ENCODE peak calls at places on chromosomes 5 and 9, in five cellular contexts. One of them, this sample, is unnamed.

GRCh38 chr9:34072410-34072809 is 23.7 kb upstream of the UBAP2 start:
- DNase-seq in GM23248: no peak
- DNase-seq in cardiac muscle cell: no peak
- DNase-seq in neuronal stem cell: no peak
- DNase-seq in cardiac fibroblast: no peak
- DNase-seq in this sample: no peak

GRCh38 chr5:73189816-73190451 is 16.9 kb downstream of the TMEM174 start:
- DNase-seq in GM23248: peak
- DNase-seq in cardiac muscle cell: no peak
- DNase-seq in neuronal stem cell: no peak
- DNase-seq in cardiac fibroblast: peak
- DNase-seq in this sample: peak

GRCh38 chr5:172417983-172418630 is 36.2 kb downstream of the SH3PXD2B start:
- DNase-seq in GM23248: peak
- DNase-seq in cardiac muscle cell: no peak
- DNase-seq in neuronal stem cell: no peak
- DNase-seq in cardiac fibroblast: peak
- DNase-seq in this sample: peak

GRCh38 chr5:119275873-119276214 is 80.0 kb upstream of the TNFAIP8 start:
- DNase-seq in GM23248: no peak
- DNase-seq in cardiac muscle cell: no peak
- DNase-seq in neuronal stem cell: no peak
- DNase-seq in cardiac fibroblast: no peak
- DNase-seq in this sample: no peak

GRCh38 chr9:137174722-137175293 is 3.0 kb upstream of the TMEM210 start:
- DNase-seq in GM23248: no peak
- DNase-seq in cardiac muscle cell: no peak
- DNase-seq in neuronal stem cell: no peak
- DNase-seq in cardiac fibroblast: no peak
- DNase-seq in this sample: no peak

GRCh38 chr5:170077526-170077925 is 28.2 kb upstream of the FOXI1 start:
- DNase-seq in GM23248: no peak
- DNase-seq in cardiac muscle cell: no peak
- DNase-seq in neuronal stem cell: no peak
- DNase-seq in cardiac fibroblast: no peak
- DNase-seq in this sample: no peak

GRCh38 chr5:150298701-150299451 is 3.8 kb downstream of the ARSI start:
- DNase-seq in GM23248: peak
- DNase-seq in cardiac muscle cell: no peak
- DNase-seq in neuronal stem cell: no peak
- DNase-seq in cardiac fibroblast: peak
- DNase-seq in this sample: no peak

GRCh38 chr5:132383261-132383660 is 13.8 kb downstream of the SLC22A5 start:
- DNase-seq in GM23248: no peak
- DNase-seq in cardiac muscle cell: no peak
- DNase-seq in neuronal stem cell: no peak
- DNase-seq in cardiac fibroblast: no peak
- DNase-seq in this sample: no peak

GRCh38 chr5:96936431-96937221 is 746 bp downstream of the LNPEP start:
- DNase-seq in GM23248: peak
- DNase-seq in cardiac muscle cell: peak
- DNase-seq in neuronal stem cell: peak
- DNase-seq in cardiac fibroblast: no peak
- DNase-seq in this sample: peak

GRCh38 chr5:177475563-177476427 is 2.4 kb upstream of the DBN1 start:
- DNase-seq in GM23248: peak
- DNase-seq in cardiac muscle cell: no peak
- DNase-seq in neuronal stem cell: no peak
- DNase-seq in cardiac fibroblast: no peak
- DNase-seq in this sample: no peak

GRCh38 chr5:160565376-160565775 is 143.7 kb downstream of the PTTG1 start:
- DNase-seq in GM23248: no peak
- DNase-seq in cardiac muscle cell: no peak
- DNase-seq in neuronal stem cell: no peak
- DNase-seq in cardiac fibroblast: no peak
- DNase-seq in this sample: no peak

GRCh38 chr9:109910616-109911568 is 130.9 kb downstream of the PALM2AKAP2 start:
- DNase-seq in GM23248: peak
- DNase-seq in cardiac muscle cell: peak
- DNase-seq in neuronal stem cell: no peak
- DNase-seq in cardiac fibroblast: peak
- DNase-seq in this sample: no peak

GRCh38 chr5:177382423-177383029 is 1.7 kb upstream of the SLC34A1 start:
- DNase-seq in GM23248: peak
- DNase-seq in cardiac muscle cell: peak
- DNase-seq in neuronal stem cell: no peak
- DNase-seq in cardiac fibroblast: peak
- DNase-seq in this sample: no peak

GRCh38 chr5:39876146-39876545 is 451.4 kb upstream of the DAB2 start:
- DNase-seq in GM23248: peak
- DNase-seq in cardiac muscle cell: no peak
- DNase-seq in neuronal stem cell: no peak
- DNase-seq in cardiac fibroblast: no peak
- DNase-seq in this sample: no peak

GRCh38 chr5:126354012-126354856 is 69.0 kb upstream of the GRAMD2B start:
- DNase-seq in GM23248: peak
- DNase-seq in cardiac muscle cell: peak
- DNase-seq in neuronal stem cell: no peak
- DNase-seq in cardiac fibroblast: peak
- DNase-seq in this sample: no peak
- H3K4me3 ChIP-seq in GM23248: peak
- H3K4me3 ChIP-seq in cardiac muscle cell: no peak
- H3K4me3 ChIP-seq in neuronal stem cell: no peak
- H3K4me3 ChIP-seq in cardiac fibroblast: no peak
- H3K4me3 ChIP-seq in this sample: no peak

GRCh38 chr5:147874910-147875367 is 3.6 kb upstream of the SCGB3A2 start:
- DNase-seq in GM23248: no peak
- DNase-seq in cardiac muscle cell: no peak
- DNase-seq in neuronal stem cell: no peak
- DNase-seq in cardiac fibroblast: no peak
- DNase-seq in this sample: no peak
- H3K4me3 ChIP-seq in GM23248: no peak
- H3K4me3 ChIP-seq in cardiac muscle cell: no peak
- H3K4me3 ChIP-seq in neuronal stem cell: no peak
- H3K4me3 ChIP-seq in cardiac fibroblast: no peak
- H3K4me3 ChIP-seq in this sample: no peak

GRCh38 chr5:142235050-142235797 is 89.6 kb downstream of the SPRY4 start:
- DNase-seq in GM23248: peak
- DNase-seq in cardiac muscle cell: no peak
- DNase-seq in neuronal stem cell: peak
- DNase-seq in cardiac fibroblast: no peak
- DNase-seq in this sample: no peak
- H3K4me3 ChIP-seq in GM23248: no peak
- H3K4me3 ChIP-seq in cardiac muscle cell: no peak
- H3K4me3 ChIP-seq in neuronal stem cell: no peak
- H3K4me3 ChIP-seq in cardiac fibroblast: no peak
- H3K4me3 ChIP-seq in this sample: no peak

DNA sequence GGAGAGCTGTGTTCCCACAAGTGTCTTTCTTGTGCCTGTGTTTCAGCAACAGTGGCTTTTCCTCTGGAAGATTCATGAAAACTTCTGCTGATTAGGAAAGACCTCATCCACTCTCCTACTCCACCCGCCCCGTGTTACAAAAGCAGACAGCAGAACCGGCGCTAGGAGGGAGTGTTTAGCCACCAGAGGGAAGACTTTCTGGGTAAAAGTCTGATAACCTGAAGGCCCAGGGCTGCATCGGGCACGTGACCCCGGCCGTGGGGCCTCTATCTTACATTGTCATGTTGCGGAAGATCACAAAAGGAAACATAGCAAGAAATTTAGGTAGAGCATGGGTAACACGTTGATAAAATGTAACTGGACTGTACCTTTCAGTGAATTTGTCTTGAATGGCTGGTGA is 32.0 kb upstream of the DMRT2 start:
- DNase-seq in GM23248: peak
- DNase-seq in cardiac muscle cell: peak
- DNase-seq in neuronal stem cell: no peak
- DNase-seq in cardiac fibroblast: peak
- DNase-seq in this sample: no peak
- H3K4me3 ChIP-seq in GM23248: no peak
- H3K4me3 ChIP-seq in cardiac muscle cell: no peak
- H3K4me3 ChIP-seq in neuronal stem cell: no peak
- H3K4me3 ChIP-seq in cardiac fibroblast: no peak
- H3K4me3 ChIP-seq in this sample: no peak

DNA sequence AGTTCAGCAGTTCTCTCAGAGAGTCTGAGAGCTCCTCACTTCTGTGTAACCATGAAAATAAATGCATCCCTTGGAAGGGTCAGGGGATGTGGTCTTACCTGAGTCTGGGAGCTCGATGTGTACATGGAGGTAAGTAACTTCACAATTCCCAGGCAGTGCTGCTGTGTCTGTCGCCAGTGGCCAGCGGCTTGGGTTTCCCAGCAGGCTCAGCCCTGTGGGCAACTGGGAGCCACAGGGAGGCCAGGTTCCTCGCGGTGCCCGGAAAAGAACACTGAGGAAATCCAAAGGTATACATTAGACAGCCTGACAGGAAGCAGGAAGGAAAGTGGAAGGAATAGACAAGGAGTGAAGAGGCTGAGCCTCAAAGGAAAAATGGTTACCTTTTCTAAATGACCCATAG is 62.2 kb downstream of the OSTF1 start:
- DNase-seq in GM23248: no peak
- DNase-seq in cardiac muscle cell: no peak
- DNase-seq in neuronal stem cell: no peak
- DNase-seq in cardiac fibroblast: no peak
- DNase-seq in this sample: no peak
- H3K4me3 ChIP-seq in GM23248: no peak
- H3K4me3 ChIP-seq in cardiac muscle cell: no peak
- H3K4me3 ChIP-seq in neuronal stem cell: no peak
- H3K4me3 ChIP-seq in cardiac fibroblast: no peak
- H3K4me3 ChIP-seq in this sample: no peak

DNA sequence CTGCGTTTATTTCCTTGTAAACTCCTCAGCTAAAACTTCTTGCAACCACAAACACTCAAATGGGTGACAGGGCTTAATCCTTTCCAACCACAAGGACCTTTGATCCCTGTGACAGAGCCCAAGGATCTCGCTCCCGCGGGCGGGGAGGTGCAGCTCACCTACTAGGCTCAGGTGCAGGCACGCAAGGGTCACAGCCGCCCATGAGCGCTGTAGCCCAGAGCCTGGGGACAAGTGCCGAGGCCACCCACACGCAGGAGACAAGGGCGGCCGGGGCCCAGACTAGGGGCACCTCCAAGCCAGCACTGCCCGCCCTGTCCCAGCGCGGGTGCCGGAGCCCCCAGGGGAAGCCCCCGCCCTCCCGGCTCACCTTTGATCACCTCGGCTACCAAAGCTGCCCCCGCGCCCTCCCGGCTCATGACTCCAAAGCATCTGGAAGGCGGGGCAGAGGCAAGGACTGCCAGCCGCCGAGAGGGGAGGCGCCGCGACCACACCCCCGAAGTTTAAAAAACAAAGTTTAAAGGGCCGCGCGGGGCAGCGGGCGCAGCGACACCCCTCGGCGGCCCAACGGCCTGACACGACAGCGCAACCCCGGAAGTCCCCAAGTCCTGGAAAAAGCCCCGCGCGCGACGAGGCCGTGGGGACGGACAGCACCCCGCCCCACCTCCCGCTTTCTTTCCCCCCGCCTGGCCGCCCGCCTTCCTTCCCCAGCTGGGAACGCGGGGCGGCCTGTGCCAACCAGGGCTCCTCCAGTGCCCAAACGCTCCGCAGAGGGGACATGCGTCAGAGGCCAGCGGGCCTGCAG is 53.0 kb downstream of the CDC14B start:
- DNase-seq in GM23248: peak
- DNase-seq in cardiac muscle cell: peak
- DNase-seq in neuronal stem cell: peak
- DNase-seq in cardiac fibroblast: peak
- DNase-seq in this sample: peak
- H3K4me3 ChIP-seq in GM23248: peak
- H3K4me3 ChIP-seq in cardiac muscle cell: peak
- H3K4me3 ChIP-seq in neuronal stem cell: peak
- H3K4me3 ChIP-seq in cardiac fibroblast: peak
- H3K4me3 ChIP-seq in this sample: peak

This sample was measured in adrenal gland.